ENCODE peak calls at places on chromosomes 13 and 19, in four cellular contexts. N, H, V and E are unnamed samples.

GRCh38 chr19:39765091-39766076 is 13.3 kb upstream of the LEUTX start:
- DNase-seq in N (no peak), V (no peak), H (peak), E (peak)

GRCh38 chr19:19642506-19643157 is 825 bp downstream of the GMIP start:
- DNase-seq in H (no peak), N (no peak), V (no peak), E (no peak)

GRCh38 chr19:46515879-46516350 is 20.2 kb upstream of the PNMA8B start:
- DNase-seq in H (no peak), N (no peak), V (no peak), E (no peak)

GRCh38 chr13:106155411-106155810 is 380.1 kb downstream of the EFNB2 start:
- DNase-seq in V (no peak), N (no peak), H (no peak), E (no peak)

GRCh38 chr13:98482476-98483444 is 94.1 kb downstream of the STK24 start:
- DNase-seq in V (peak), N (no peak), H (peak), E (no peak)

GRCh38 chr19:10159610-10160009 is 35.1 kb downstream of the DNMT1 start:
- DNase-seq in N (no peak), V (no peak), H (no peak), E (no peak)

GRCh38 chr19:40416918-40417713 is 3.9 kb upstream of the PRX start:
- DNase-seq in V (no peak), N (no peak), H (peak), E (no peak)

GRCh38 chr19:51503891-51504290 is 2.3 kb upstream of the SIGLEC12 start:
- DNase-seq in H (no peak), N (no peak), V (no peak), E (no peak)

GRCh38 chr13:108193806-108194205 is 21.5 kb downstream of the LIG4 start:
- DNase-seq in V (no peak), H (no peak), N (no peak), E (no peak)

GRCh38 chr13:40983269-40983668 is 35.8 kb downstream of the ELF1 start:
- DNase-seq in V (no peak), N (no peak), H (no peak), E (no peak)

GRCh38 chr13:30364876-30365275 is 57.4 kb upstream of the UBE2L5 start:
- DNase-seq in V (no peak), N (peak), H (no peak), E (no peak)

GRCh38 chr19:10667867-10668266 is 13.7 kb downstream of the ILF3 start:
- DNase-seq in H (no peak), V (no peak), N (no peak), E (no peak)

GRCh38 chr13:80131204-80131603 is 209.7 kb downstream of the SPRY2 start:
- DNase-seq in N (no peak), H (peak), V (no peak), E (peak)

GRCh38 chr13:69706807-69707206 is 400.8 kb upstream of the ATXN8OS start:
- DNase-seq in N (no peak), H (no peak), V (no peak), E (no peak)

GRCh38 chr19:1521636-1522035 is 2.2 kb upstream of the PLK5 start:
- DNase-seq in H (no peak), V (no peak), N (no peak), E (no peak)

GRCh38 chr19:21210037-21210621 is 68.3 kb downstream of the ZNF431 start:
- DNase-seq in V (no peak), N (no peak), H (no peak), E (peak)

GRCh38 chr19:29873024-29873800 is 61.4 kb downstream of the CCNE1 start:
- DNase-seq in H (peak), N (no peak), V (no peak), E (peak)

GRCh38 chr19:5006821-5007220 is 37.9 kb downstream of the KDM4B start:
- DNase-seq in V (no peak), N (no peak), H (no peak), E (no peak)

GRCh38 chr13:78604782-78605611 is 1.6 kb upstream of the POU4F1 start:
- DNase-seq in H (no peak), V (no peak), N (no peak), E (peak)

GRCh38 chr19:9407827-9408226 is 27.5 kb downstream of the ZNF266 start:
- DNase-seq in V (no peak), H (no peak), N (no peak), E (no peak)

GRCh38 chr13:46392967-46393366 is 5.9 kb upstream of the RUBCNL start:
- DNase-seq in N (peak), H (no peak), V (no peak), E (no peak)

GRCh38 chr13:99985243-99985874 is 3.8 kb downstream of the ZIC2 start:
- DNase-seq in N (no peak), H (no peak), V (no peak), E (peak)

GRCh38 chr13:114126789-114127472 is 5.5 kb downstream of the RASA3 start:
- DNase-seq in H (no peak), V (no peak), N (no peak), E (no peak)

GRCh38 chr13:48501705-48502104 is 31.2 kb downstream of the RCBTB2 start:
- DNase-seq in H (no peak), V (no peak), N (no peak), E (no peak)

GRCh38 chr13:34161829-34162544 is 344.0 kb downstream of the RFC3 start:
- DNase-seq in N (peak), H (no peak), V (peak), E (peak)

GRCh38 chr19:16903347-16903746 is 14.5 kb downstream of the F2RL3 start:
- DNase-seq in H (no peak), N (no peak), V (no peak), E (no peak)

GRCh38 chr13:64697226-64697625 is 2532.9 kb downstream of the PCDH9 start:
- DNase-seq in H (no peak), N (no peak), V (no peak), E (no peak)

GRCh38 chr19:11539495-11540365 is 1.1 kb downstream of the CNN1 start:
- DNase-seq in N (no peak), V (no peak), H (no peak), E (no peak)

GRCh38 chr13:111539252-111539651 is 218.8 kb downstream of the TEX29 start:
- DNase-seq in N (no peak), H (no peak), V (no peak), E (no peak)

GRCh38 chr19:34145741-34146202 is 26.5 kb upstream of the LSM14A start:
- DNase-seq in V (no peak), H (peak), N (no peak), E (peak)

GRCh38 chr19:54439174-54439851 is 9.7 kb upstream of the LENG8 start:
- DNase-seq in H (peak), N (no peak), V (no peak), E (peak)

GRCh38 chr13:28128030-28128429 is 10.3 kb upstream of the PAN3 start:
- DNase-seq in N (no peak), H (peak), V (no peak), E (no peak)